ENCODE peak calls at places on chromosomes 13 and 19, in six cellular contexts. D, H, V, T, E and W are unnamed samples.

GRCh38 chr19:5170329-5170745 is 170.3 kb downstream of the PTPRS start:
- DNase-seq in D (peak; percentile 17), H (no peak), V (peak; percentile 10), T (peak; percentile 39), E (peak; percentile 63), W (peak; percentile 52)

GRCh38 chr19:34241513-34242337 is 12.6 kb upstream of the GARRE1 start:
- DNase-seq in H (no peak), E (no peak), D (peak; percentile 34), T (peak; percentile 46), V (no peak), W (peak; percentile 77)

GRCh38 chr19:4358709-4359626 is 15.6 kb downstream of the MPND start:
- DNase-seq in D (no peak), H (no peak), V (no peak), E (no peak), T (no peak), W (no peak)

GRCh38 chr13:31978021-31978420 is 53.6 kb upstream of the FRY start:
- DNase-seq in H (no peak), E (no peak), T (no peak), D (no peak), V (no peak), W (no peak)

GRCh38 chr19:49058592-49058991 is 1.0 kb upstream of the CGB7 start:
- DNase-seq in E (no peak), T (no peak), V (no peak), H (no peak), D (no peak), W (no peak)

GRCh38 chr13:98706446-98707110 is 45.9 kb downstream of the SLC15A1 start:
- DNase-seq in D (no peak), E (no peak), H (no peak), V (no peak), T (no peak), W (no peak)

GRCh38 chr13:113742445-113743120 is 16.4 kb upstream of the TMEM255B start:
- DNase-seq in T (no peak), D (peak; percentile 2), H (no peak), V (no peak), E (no peak), W (no peak)

GRCh38 chr13:44373247-44373600 is 400 bp upstream of the SERP2 start:
- DNase-seq in H (no peak), E (no peak), D (no peak), T (no peak), V (no peak), W (no peak)

GRCh38 chr13:97116754-97117153 is 105.4 kb upstream of the MBNL2 start:
- DNase-seq in D (peak; percentile 83), E (no peak), V (no peak), T (no peak), H (no peak), W (no peak)

GRCh38 chr13:66234159-66234558 is 996.0 kb downstream of the PCDH9 start:
- DNase-seq in T (no peak), H (no peak), E (no peak), D (no peak), V (no peak), W (no peak)

GRCh38 chr13:107730835-107731234 is 484.5 kb downstream of the LIG4 start:
- DNase-seq in H (no peak), V (no peak), T (no peak), E (no peak), D (no peak), W (no peak)

GRCh38 chr13:94121686-94122085 is 357.8 kb downstream of the DCT start:
- DNase-seq in T (no peak), E (no peak), V (no peak), H (no peak), D (peak; percentile 82), W (no peak)

GRCh38 chr13:111359237-111359915 is 38.9 kb downstream of the TEX29 start:
- DNase-seq in V (no peak), D (peak; percentile 15), H (no peak), E (no peak), T (no peak), W (no peak)

GRCh38 chr13:99617474-99618255 is 116.4 kb downstream of the TM9SF2 start:
- DNase-seq in H (peak; percentile 23), T (peak; percentile 62), V (no peak), E (peak; percentile 40), D (peak; percentile 52), W (peak; percentile 76)

GRCh38 chr19:43432866-43433673 is 18.4 kb downstream of the TEX101 start:
- DNase-seq in E (peak; percentile 68), V (no peak), T (peak; percentile 66), D (peak; percentile 36), H (peak; percentile 47), W (peak; percentile 73)

GRCh38 chr19:33332248-33332647 is 29.9 kb upstream of the CEBPA start:
- DNase-seq in E (no peak), T (no peak), H (peak; percentile 99), D (no peak), V (no peak), W (no peak)

GRCh38 chr19:37251308-37252229 is 33.6 kb downstream of the ZNF383 start:
- DNase-seq in H (no peak), D (peak; percentile 71), T (no peak), E (peak; percentile 53), V (no peak), W (no peak)

GRCh38 chr13:72726721-72727416 is 560 bp downstream of the MZT1 start:
- DNase-seq in V (no peak), T (peak; percentile 70), D (peak; percentile 17), E (peak; percentile 59), H (peak; percentile 61), W (peak; percentile 68)

GRCh38 chr13:43433691-43434121 is 353.1 kb downstream of the ENOX1 start:
- DNase-seq in D (peak; percentile 31), H (no peak), T (no peak), E (no peak), V (no peak), W (no peak)

GRCh38 chr13:112818698-112819045 is 128.8 kb downstream of the ATP11A start:
- DNase-seq in E (no peak), D (no peak), T (no peak), V (no peak), H (no peak), W (no peak)

GRCh38 chr19:7850429-7850819 is 20.4 kb downstream of the EVI5L start:
- DNase-seq in E (no peak), V (no peak), T (no peak), H (peak; percentile 17), D (no peak), W (peak; percentile 63)

GRCh38 chr19:46394398-46394797 is 19.0 kb downstream of the CCDC8 start:
- DNase-seq in T (no peak), H (no peak), D (no peak), E (no peak), V (no peak), W (no peak)

GRCh38 chr19:3098141-3098514 is 4.0 kb downstream of the GNA11 start:
- DNase-seq in H (no peak), E (no peak), V (no peak), D (peak; percentile 17), T (no peak), W (no peak)

GRCh38 chr19:13982773-13983172 is 23.3 kb downstream of the RFX1 start:
- DNase-seq in T (no peak), E (no peak), H (no peak), D (no peak), V (no peak), W (no peak)

GRCh38 chr13:24622481-24622880 is 57.7 kb upstream of the ATP12A start:
- DNase-seq in H (no peak), V (no peak), E (no peak), T (no peak), D (no peak), W (no peak)

GRCh38 chr13:94505730-94506129 is 26.2 kb upstream of the DCT start:
- DNase-seq in E (no peak), H (no peak), T (no peak), V (no peak), D (no peak), W (no peak)

GRCh38 chr19:32104465-32105235 is 240.8 kb upstream of the ZNF507 start:
- DNase-seq in H (peak; percentile 56), D (peak; percentile 12), V (no peak), T (peak; percentile 46), E (no peak), W (no peak)

GRCh38 chr19:3360494-3361383 is 5.6 kb upstream of the NFIC start:
- DNase-seq in E (peak; percentile 53), D (no peak), T (peak; percentile 48), H (peak; percentile 59), V (peak; percentile 60), W (peak; percentile 38)

GRCh38 chr19:588093-588742 is 1.5 kb upstream of the HCN2 start:
- DNase-seq in E (peak; percentile 73), H (peak; percentile 67), T (peak; percentile 72), D (peak; percentile 77), V (no peak), W (peak; percentile 92)

GRCh38 chr13:33554919-33555791 is 262.8 kb upstream of the RFC3 start:
- DNase-seq in V (no peak), H (no peak), E (no peak), T (no peak), D (peak; percentile 57), W (no peak)